ENCODE peak calls at places on chromosomes 3 and 15, in seven cellular contexts. U is OCI-LY7, B is AG04450, V is dorsolateral prefrontal cortex, P is NB4, I is fibroblast of mammary gland, X is body of pancreas. L is an unnamed sample.

GRCh38 chr3:120153294-120153693 is 59.0 kb upstream of the GSK3B start:
- DNase-seq in V (no peak), P (no peak), I (peak; percentile 89), B (no peak), X (no peak), U (no peak), L (no peak)

GRCh38 chr3:31013843-31014242 is 119.4 kb upstream of the GADL1 start:
- DNase-seq in U (no peak), P (no peak), I (no peak), V (no peak), X (no peak), B (no peak), L (no peak)

GRCh38 chr15:92625297-92625980 is 30.1 kb downstream of the FAM174B start:
- DNase-seq in X (no peak), U (no peak), P (no peak), I (peak; percentile 67), V (no peak), B (peak; percentile 16), L (no peak)

GRCh38 chr15:25798207-25798931 is 64.8 kb downstream of the ATP10A start:
- DNase-seq in X (no peak), U (no peak), B (no peak), I (peak; percentile 51), V (peak; percentile 29), P (no peak), L (peak; percentile 21)

GRCh38 chr3:101303089-101303731 is 17.2 kb downstream of the IMPG2 start:
- DNase-seq in P (no peak), V (no peak), U (no peak), I (peak; percentile 71), X (no peak), B (peak; percentile 48), L (no peak)

GRCh38 chr3:52986938-52987337 is 58.9 kb downstream of the SFMBT1 start:
- DNase-seq in I (peak; percentile 61), V (no peak), P (peak; percentile 14), X (no peak), U (peak; percentile 15), B (peak; percentile 21), L (no peak)

GRCh38 chr3:71441217-71441924 is 142.2 kb downstream of the FOXP1 start:
- DNase-seq in V (no peak), U (no peak), I (no peak), P (peak; percentile 12), X (no peak), B (no peak), L (no peak)

GRCh38 chr3:12655701-12656100 is 8.2 kb downstream of the RAF1 start:
- DNase-seq in I (no peak), B (no peak), X (no peak), V (no peak), P (no peak), U (no peak), L (no peak)

GRCh38 chr3:63364909-63365308 is 86.8 kb downstream of the SYNPR start:
- DNase-seq in X (no peak), V (no peak), I (peak; percentile 16), P (peak; percentile 10), U (no peak), B (no peak), L (peak; percentile 15)

GRCh38 chr3:156689589-156689988 is 15.2 kb downstream of the TIPARP start:
- DNase-seq in V (no peak), X (no peak), I (no peak), P (no peak), B (no peak), U (no peak), L (no peak)

GRCh38 chr15:59741274-59741906 is 52.3 kb upstream of the BNIP2 start:
- DNase-seq in I (peak; percentile 23), P (peak; percentile 29), V (no peak), U (no peak), X (no peak), B (no peak), L (peak; percentile 24)

GRCh38 chr3:186381424-186382216 is 19.6 kb upstream of the DGKG start:
- DNase-seq in X (no peak), P (no peak), U (no peak), V (no peak), B (no peak), I (no peak), L (no peak)

GRCh38 chr3:84922682-84923081 is 36.1 kb upstream of the CADM2 start:
- DNase-seq in P (no peak), U (no peak), V (no peak), X (no peak), B (no peak), I (no peak), L (no peak)

GRCh38 chr3:183394150-183394549 is 34.3 kb downstream of the MCF2L2 start:
- DNase-seq in V (no peak), P (no peak), B (no peak), U (no peak), I (no peak), X (no peak), L (no peak)

GRCh38 chr15:25790003-25790660 is 73.0 kb downstream of the ATP10A start:
- DNase-seq in X (no peak), I (peak; percentile 97), V (no peak), U (peak; percentile 34), P (no peak), B (peak; percentile 72), L (no peak)

GRCh38 chr3:105611304-105612192 is 244.8 kb downstream of the ALCAM start:
- DNase-seq in X (peak; percentile 38), U (no peak), B (no peak), P (no peak), V (no peak), I (no peak), L (no peak)

GRCh38 chr3:14278799-14279705 is 100.4 kb downstream of the LSM3 start:
- DNase-seq in B (no peak), V (no peak), U (no peak), P (peak; percentile 57), I (no peak), X (no peak), L (no peak)

GRCh38 chr3:156317457-156317856 is 197.1 kb downstream of the KCNAB1 start:
- DNase-seq in B (no peak), P (peak; percentile 8), X (no peak), I (peak; percentile 80), U (no peak), V (no peak), L (no peak)

GRCh38 chr3:38255627-38256026 is 10.0 kb upstream of the SLC22A13 start:
- DNase-seq in X (no peak), V (no peak), P (no peak), B (no peak), U (no peak), I (peak; percentile 54), L (no peak)

GRCh38 chr15:29686445-29687203 is 135.6 kb downstream of the TJP1 start:
- DNase-seq in U (no peak), V (no peak), P (no peak), B (no peak), I (no peak), X (no peak), L (no peak)

GRCh38 chr3:55562672-55563071 is 75.6 kb upstream of the WNT5A start:
- DNase-seq in I (no peak), V (no peak), U (no peak), X (no peak), P (no peak), B (no peak), L (no peak)

GRCh38 chr15:80572337-80572736 is 122.8 kb upstream of the ABHD17C start:
- DNase-seq in X (no peak), P (no peak), U (no peak), I (no peak), B (no peak), V (no peak), L (no peak)

GRCh38 chr3:14602804-14603644 is 48.5 kb upstream of the CCDC174 start:
- DNase-seq in P (no peak), U (no peak), I (no peak), X (no peak), B (no peak), V (no peak), L (peak; percentile 68)

GRCh38 chr3:53643757-53644156 is 149.3 kb downstream of the CACNA1D start:
- DNase-seq in P (no peak), U (no peak), V (no peak), X (no peak), B (no peak), I (no peak), L (no peak)

GRCh38 chr3:146283796-146284485 is 33.0 kb upstream of the PLSCR4 start:
- DNase-seq in P (no peak), V (no peak), U (no peak), X (no peak), I (no peak), B (no peak), L (no peak)

GRCh38 chr3:177948716-177949422 is 587.4 kb upstream of the KCNMB2 start:
- DNase-seq in X (no peak), P (no peak), U (no peak), I (no peak), V (no peak), B (no peak), L (no peak)
- TF ChIP-seq CTCF in X (no peak), P (no peak), U (no peak), I (no peak), V (no peak), B (no peak), L (no peak)

GRCh38 chr15:76057332-76058000 is 2.3 kb upstream of the TMEM266 start:
- DNase-seq in B (no peak), X (peak; percentile 58), I (peak; percentile 50), V (no peak), P (peak; percentile 78), U (peak; percentile 60), L (peak; percentile 54)
- TF ChIP-seq CTCF in B (peak; percentile 77), X (peak; percentile 87), I (peak; percentile 81), V (peak; percentile 85), P (peak; percentile 78), U (peak; percentile 90), L (peak; percentile 79)

DNA sequence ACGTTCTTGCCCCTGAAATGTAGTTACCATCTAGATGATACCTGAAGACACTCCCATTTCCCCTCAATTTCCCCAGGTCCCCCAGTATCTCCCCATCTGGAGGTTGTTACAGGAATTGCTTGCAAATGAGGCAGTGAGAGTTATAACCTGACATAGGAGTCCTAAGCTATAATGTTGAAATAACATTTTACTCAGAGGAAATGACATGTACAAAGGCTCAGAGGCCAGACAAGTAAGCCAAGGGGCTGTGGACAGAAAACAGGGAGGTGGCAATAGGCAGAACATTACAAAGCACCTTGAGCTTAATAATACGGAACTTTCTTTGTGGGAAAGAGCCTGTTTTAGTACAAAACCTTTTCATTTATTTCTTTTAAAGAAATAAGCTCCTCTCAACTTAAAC is 171.9 kb downstream of the FRMD5 start:
- DNase-seq in V (no peak), I (peak; percentile 42), U (no peak), P (no peak), X (no peak), B (no peak), L (no peak)
- TF ChIP-seq CTCF in V (no peak), I (peak; percentile 24), U (no peak), P (no peak), X (no peak), B (no peak), L (no peak)

DNA sequence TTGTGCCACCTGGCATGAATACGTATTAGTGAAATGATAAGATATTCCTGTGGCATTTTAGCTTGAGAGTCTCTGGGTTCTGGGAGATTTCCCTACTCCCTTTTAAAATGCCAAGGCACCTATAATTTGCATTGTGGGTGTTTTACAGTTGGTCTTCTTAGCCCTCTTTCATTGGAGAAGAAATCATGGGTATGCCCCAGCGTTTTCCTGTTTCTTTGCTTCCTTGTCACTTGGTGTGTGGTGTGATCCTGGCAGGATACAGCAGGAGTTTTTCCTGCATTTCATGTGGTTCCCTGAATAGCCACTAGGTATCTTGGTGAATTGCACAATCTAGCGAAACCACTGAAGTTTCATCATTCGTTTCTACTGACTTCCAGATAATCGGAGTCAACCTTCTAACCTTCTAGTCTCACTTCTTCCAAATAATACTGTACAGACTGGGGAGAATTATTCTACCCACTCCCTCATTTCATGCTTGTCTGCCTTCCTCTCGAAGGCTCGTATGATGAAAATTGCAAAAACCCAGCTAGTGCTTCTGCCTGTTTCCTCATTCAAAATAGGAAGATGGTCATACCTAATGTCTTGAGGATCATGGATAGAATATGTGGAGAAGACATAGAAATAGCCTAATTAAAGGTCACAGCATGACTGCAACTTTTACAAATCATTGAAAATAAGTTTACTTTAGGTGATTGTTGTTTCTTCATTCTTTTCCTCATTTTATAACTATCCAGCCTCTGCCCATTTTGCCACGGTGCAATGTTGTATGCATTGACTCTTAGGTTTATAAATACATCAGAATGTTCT is 2.7 kb downstream of the BHLHE40 start:
- DNase-seq in X (peak; percentile 56), I (peak; percentile 88), P (peak; percentile 75), V (no peak), B (no peak), U (no peak), L (no peak)
- TF ChIP-seq CTCF in X (peak; percentile 37), I (peak; percentile 53), P (peak; percentile 6), V (peak; percentile 26), B (peak; percentile 65), U (no peak), L (peak; percentile 37)